ENCODE peak calls at places on chromosome 22, in eight cellular contexts. One of them, this sample, is unnamed.

GRCh38 chr22:45671783-45672563 is at the start of gene ATXN10:
- DNase-seq in dorsolateral prefrontal cortex: peak
- DNase-seq in esophagus squamous epithelium: no peak
- DNase-seq in upper lobe of right lung: peak
- DNase-seq in tibial nerve: no peak
- DNase-seq in hepatocyte: peak
- DNase-seq in WTC11: peak
- DNase-seq in HFFc6: peak
- DNase-seq in this sample: peak

GRCh38 chr22:45170001-45170466 is 6.3 kb downstream of the NUP50 start:
- DNase-seq in upper lobe of right lung: no peak
- DNase-seq in tibial nerve: no peak
- DNase-seq in dorsolateral prefrontal cortex: no peak
- DNase-seq in HFFc6: no peak
- DNase-seq in hepatocyte: no peak
- DNase-seq in esophagus squamous epithelium: no peak
- DNase-seq in WTC11: no peak
- DNase-seq in this sample: no peak

GRCh38 chr22:48796295-48797015 is 1031.2 kb downstream of the BRD1 start:
- DNase-seq in esophagus squamous epithelium: no peak
- DNase-seq in upper lobe of right lung: no peak
- DNase-seq in tibial nerve: no peak
- DNase-seq in WTC11: peak
- DNase-seq in dorsolateral prefrontal cortex: no peak
- DNase-seq in HFFc6: no peak
- DNase-seq in hepatocyte: no peak
- DNase-seq in this sample: no peak

GRCh38 chr22:28051787-28052356 is 132.8 kb upstream of the PITPNB start:
- DNase-seq in dorsolateral prefrontal cortex: peak
- DNase-seq in hepatocyte: peak
- DNase-seq in tibial nerve: peak
- DNase-seq in upper lobe of right lung: peak
- DNase-seq in esophagus squamous epithelium: no peak
- DNase-seq in WTC11: peak
- DNase-seq in HFFc6: peak
- DNase-seq in this sample: peak

GRCh38 chr22:40177738-40178416 is at the start of gene TNRC6B:
- DNase-seq in esophagus squamous epithelium: peak
- DNase-seq in HFFc6: peak
- DNase-seq in upper lobe of right lung: peak
- DNase-seq in tibial nerve: peak
- DNase-seq in WTC11: peak
- DNase-seq in dorsolateral prefrontal cortex: peak
- DNase-seq in hepatocyte: peak
- DNase-seq in this sample: peak

GRCh38 chr22:43706151-43706550 is 106.0 kb downstream of the EFCAB6 start:
- DNase-seq in hepatocyte: no peak
- DNase-seq in dorsolateral prefrontal cortex: no peak
- DNase-seq in WTC11: peak
- DNase-seq in HFFc6: no peak
- DNase-seq in tibial nerve: no peak
- DNase-seq in upper lobe of right lung: no peak
- DNase-seq in esophagus squamous epithelium: no peak
- DNase-seq in this sample: no peak

GRCh38 chr22:29385305-29385704 is 3.1 kb downstream of the AP1B1 start:
- DNase-seq in tibial nerve: no peak
- DNase-seq in esophagus squamous epithelium: no peak
- DNase-seq in upper lobe of right lung: no peak
- DNase-seq in HFFc6: no peak
- DNase-seq in hepatocyte: no peak
- DNase-seq in WTC11: no peak
- DNase-seq in dorsolateral prefrontal cortex: no peak
- DNase-seq in this sample: no peak

GRCh38 chr22:46701262-46701661 is 36.8 kb downstream of the CERK start:
- DNase-seq in upper lobe of right lung: no peak
- DNase-seq in WTC11: no peak
- DNase-seq in dorsolateral prefrontal cortex: no peak
- DNase-seq in esophagus squamous epithelium: no peak
- DNase-seq in hepatocyte: no peak
- DNase-seq in HFFc6: no peak
- DNase-seq in tibial nerve: no peak
- DNase-seq in this sample: no peak

GRCh38 chr22:39733191-39733590 is 160.4 kb downstream of the ENTHD1 start:
- DNase-seq in HFFc6: no peak
- DNase-seq in tibial nerve: no peak
- DNase-seq in hepatocyte: no peak
- DNase-seq in WTC11: no peak
- DNase-seq in dorsolateral prefrontal cortex: no peak
- DNase-seq in upper lobe of right lung: no peak
- DNase-seq in esophagus squamous epithelium: no peak
- DNase-seq in this sample: no peak

GRCh38 chr22:18148508-18148965 is 1.4 kb upstream of the USP18 start:
- DNase-seq in hepatocyte: peak
- DNase-seq in esophagus squamous epithelium: no peak
- DNase-seq in WTC11: no peak
- DNase-seq in upper lobe of right lung: peak
- DNase-seq in tibial nerve: no peak
- DNase-seq in dorsolateral prefrontal cortex: no peak
- DNase-seq in HFFc6: no peak
- DNase-seq in this sample: no peak

GRCh38 chr22:27133951-27134664 is 476.7 kb downstream of the MIAT start:
- DNase-seq in WTC11: no peak
- DNase-seq in HFFc6: peak
- DNase-seq in upper lobe of right lung: no peak
- DNase-seq in hepatocyte: peak
- DNase-seq in dorsolateral prefrontal cortex: no peak
- DNase-seq in esophagus squamous epithelium: no peak
- DNase-seq in tibial nerve: no peak
- DNase-seq in this sample: no peak

GRCh38 chr22:45617948-45618347 is 53.7 kb upstream of the ATXN10 start:
- DNase-seq in esophagus squamous epithelium: no peak
- DNase-seq in upper lobe of right lung: peak
- DNase-seq in WTC11: no peak
- DNase-seq in hepatocyte: no peak
- DNase-seq in HFFc6: no peak
- DNase-seq in tibial nerve: no peak
- DNase-seq in dorsolateral prefrontal cortex: no peak
- DNase-seq in this sample: no peak

GRCh38 chr22:45964372-45964771 is 12.6 kb downstream of the WNT7B start:
- DNase-seq in WTC11: no peak
- DNase-seq in hepatocyte: no peak
- DNase-seq in esophagus squamous epithelium: no peak
- DNase-seq in HFFc6: no peak
- DNase-seq in tibial nerve: no peak
- DNase-seq in dorsolateral prefrontal cortex: no peak
- DNase-seq in upper lobe of right lung: no peak
- DNase-seq in this sample: no peak

GRCh38 chr22:11253000-11253511 is 4274.9 kb upstream of the OR11H1 start:
- DNase-seq in tibial nerve: no peak
- DNase-seq in upper lobe of right lung: peak
- DNase-seq in esophagus squamous epithelium: no peak
- DNase-seq in dorsolateral prefrontal cortex: peak
- DNase-seq in HFFc6: no peak
- DNase-seq in hepatocyte: peak
- DNase-seq in WTC11: no peak
- DNase-seq in this sample: no peak

GRCh38 chr22:25876871-25877270 is 134.9 kb downstream of the MYO18B start:
- DNase-seq in upper lobe of right lung: no peak
- DNase-seq in hepatocyte: no peak
- DNase-seq in dorsolateral prefrontal cortex: peak
- DNase-seq in WTC11: no peak
- DNase-seq in HFFc6: no peak
- DNase-seq in tibial nerve: no peak
- DNase-seq in esophagus squamous epithelium: no peak
- DNase-seq in this sample: no peak

GRCh38 chr22:35638408-35638807 is 9.8 kb upstream of the APOL6 start:
- DNase-seq in esophagus squamous epithelium: no peak
- DNase-seq in hepatocyte: peak
- DNase-seq in tibial nerve: peak
- DNase-seq in HFFc6: peak
- DNase-seq in upper lobe of right lung: no peak
- DNase-seq in dorsolateral prefrontal cortex: peak
- DNase-seq in WTC11: no peak
- DNase-seq in this sample: no peak

GRCh38 chr22:43346521-43346929 is 3.4 kb upstream of the SCUBE1 start:
- DNase-seq in HFFc6: no peak
- DNase-seq in esophagus squamous epithelium: no peak
- DNase-seq in tibial nerve: peak
- DNase-seq in upper lobe of right lung: peak
- DNase-seq in dorsolateral prefrontal cortex: no peak
- DNase-seq in WTC11: peak
- DNase-seq in hepatocyte: peak
- DNase-seq in this sample: no peak

GRCh38 chr22:31075961-31076360 is 5.2 kb upstream of the SMTN start:
- DNase-seq in hepatocyte: peak
- DNase-seq in dorsolateral prefrontal cortex: no peak
- DNase-seq in esophagus squamous epithelium: no peak
- DNase-seq in upper lobe of right lung: peak
- DNase-seq in WTC11: no peak
- DNase-seq in HFFc6: no peak
- DNase-seq in tibial nerve: peak
- DNase-seq in this sample: no peak

GRCh38 chr22:43060213-43060612 is 29.0 kb downstream of the TTLL1 start:
- DNase-seq in WTC11: peak
- DNase-seq in esophagus squamous epithelium: no peak
- DNase-seq in upper lobe of right lung: no peak
- DNase-seq in HFFc6: no peak
- DNase-seq in tibial nerve: no peak
- DNase-seq in dorsolateral prefrontal cortex: no peak
- DNase-seq in hepatocyte: peak
- DNase-seq in this sample: no peak

GRCh38 chr22:35266277-35266676 is 9.0 kb downstream of the HMGXB4 start:
- DNase-seq in esophagus squamous epithelium: no peak
- DNase-seq in dorsolateral prefrontal cortex: no peak
- DNase-seq in HFFc6: no peak
- DNase-seq in WTC11: no peak
- DNase-seq in hepatocyte: no peak
- DNase-seq in tibial nerve: no peak
- DNase-seq in upper lobe of right lung: no peak
- DNase-seq in this sample: no peak

GRCh38 chr22:27111796-27112195 is 454.4 kb downstream of the MIAT start:
- DNase-seq in esophagus squamous epithelium: no peak
- DNase-seq in hepatocyte: no peak
- DNase-seq in tibial nerve: no peak
- DNase-seq in dorsolateral prefrontal cortex: no peak
- DNase-seq in upper lobe of right lung: no peak
- DNase-seq in HFFc6: no peak
- DNase-seq in WTC11: no peak
- DNase-seq in this sample: no peak

GRCh38 chr22:34851918-34852662 is 213.9 kb upstream of the ISX start:
- DNase-seq in hepatocyte: no peak
- DNase-seq in upper lobe of right lung: no peak
- DNase-seq in WTC11: no peak
- DNase-seq in esophagus squamous epithelium: no peak
- DNase-seq in tibial nerve: no peak
- DNase-seq in HFFc6: no peak
- DNase-seq in dorsolateral prefrontal cortex: no peak
- DNase-seq in this sample: no peak

GRCh38 chr22:42114721-42115120 is 15.9 kb downstream of the CYP2D6 start:
- DNase-seq in upper lobe of right lung: no peak
- DNase-seq in WTC11: peak
- DNase-seq in hepatocyte: peak
- DNase-seq in HFFc6: peak
- DNase-seq in esophagus squamous epithelium: no peak
- DNase-seq in dorsolateral prefrontal cortex: no peak
- DNase-seq in tibial nerve: no peak
- DNase-seq in this sample: no peak

GRCh38 chr22:50193621-50194020 is 7.2 kb upstream of the SELENOO start:
- DNase-seq in upper lobe of right lung: no peak
- DNase-seq in WTC11: no peak
- DNase-seq in hepatocyte: no peak
- DNase-seq in esophagus squamous epithelium: no peak
- DNase-seq in HFFc6: no peak
- DNase-seq in tibial nerve: no peak
- DNase-seq in dorsolateral prefrontal cortex: no peak
- DNase-seq in this sample: no peak
- TF ChIP-seq CTCF in upper lobe of right lung: no peak
- TF ChIP-seq CTCF in WTC11: no peak
- TF ChIP-seq CTCF in hepatocyte: no peak
- TF ChIP-seq CTCF in esophagus squamous epithelium: no peak
- TF ChIP-seq CTCF in HFFc6: no peak
- TF ChIP-seq CTCF in tibial nerve: no peak
- TF ChIP-seq CTCF in dorsolateral prefrontal cortex: no peak
- TF ChIP-seq CTCF in this sample: no peak

GRCh38 chr22:37549704-37550059 is 10.6 kb upstream of the CDC42EP1 start:
- DNase-seq in HFFc6: peak
- DNase-seq in hepatocyte: peak
- DNase-seq in upper lobe of right lung: peak
- DNase-seq in esophagus squamous epithelium: no peak
- DNase-seq in tibial nerve: no peak
- DNase-seq in dorsolateral prefrontal cortex: peak
- DNase-seq in WTC11: no peak
- DNase-seq in this sample: no peak

GRCh38 chr22:37544955-37545702 is 15.2 kb upstream of the CDC42EP1 start:
- DNase-seq in tibial nerve: no peak
- DNase-seq in WTC11: peak
- DNase-seq in HFFc6: peak
- DNase-seq in hepatocyte: peak
- DNase-seq in upper lobe of right lung: peak
- DNase-seq in dorsolateral prefrontal cortex: no peak
- DNase-seq in esophagus squamous epithelium: no peak
- DNase-seq in this sample: peak

GRCh38 chr22:37547249-37547741 is 13.0 kb upstream of the CDC42EP1 start:
- DNase-seq in esophagus squamous epithelium: no peak
- DNase-seq in hepatocyte: no peak
- DNase-seq in HFFc6: no peak
- DNase-seq in upper lobe of right lung: no peak
- DNase-seq in dorsolateral prefrontal cortex: no peak
- DNase-seq in WTC11: no peak
- DNase-seq in tibial nerve: no peak
- DNase-seq in this sample: no peak

GRCh38 chr22:37545703-37546435 is 14.4 kb upstream of the CDC42EP1 start:
- DNase-seq in hepatocyte: peak
- DNase-seq in WTC11: peak
- DNase-seq in upper lobe of right lung: peak
- DNase-seq in dorsolateral prefrontal cortex: no peak
- DNase-seq in tibial nerve: peak
- DNase-seq in HFFc6: peak
- DNase-seq in esophagus squamous epithelium: no peak
- DNase-seq in this sample: peak

GRCh38 chr22:37546436-37547248 is 13.6 kb upstream of the CDC42EP1 start:
- DNase-seq in hepatocyte: no peak
- DNase-seq in HFFc6: peak
- DNase-seq in esophagus squamous epithelium: no peak
- DNase-seq in WTC11: peak
- DNase-seq in tibial nerve: no peak
- DNase-seq in dorsolateral prefrontal cortex: peak
- DNase-seq in upper lobe of right lung: peak
- DNase-seq in this sample: no peak
- TF ChIP-seq CTCF in hepatocyte: peak
- TF ChIP-seq CTCF in HFFc6: peak
- TF ChIP-seq CTCF in esophagus squamous epithelium: no peak
- TF ChIP-seq CTCF in WTC11: no peak
- TF ChIP-seq CTCF in tibial nerve: peak
- TF ChIP-seq CTCF in dorsolateral prefrontal cortex: no peak
- TF ChIP-seq CTCF in upper lobe of right lung: peak
- TF ChIP-seq CTCF in this sample: no peak

GRCh38 chr22:20803696-20804324 is 29.9 kb downstream of the SERPIND1 start:
- DNase-seq in esophagus squamous epithelium: no peak
- DNase-seq in tibial nerve: no peak
- DNase-seq in dorsolateral prefrontal cortex: peak
- DNase-seq in hepatocyte: peak
- DNase-seq in WTC11: peak
- DNase-seq in HFFc6: peak
- DNase-seq in upper lobe of right lung: no peak
- DNase-seq in this sample: no peak
- TF ChIP-seq CTCF in esophagus squamous epithelium: no peak
- TF ChIP-seq CTCF in tibial nerve: peak
- TF ChIP-seq CTCF in dorsolateral prefrontal cortex: peak
- TF ChIP-seq CTCF in hepatocyte: peak
- TF ChIP-seq CTCF in WTC11: peak
- TF ChIP-seq CTCF in HFFc6: peak
- TF ChIP-seq CTCF in upper lobe of right lung: peak
- TF ChIP-seq CTCF in this sample: no peak

GRCh38 chr22:16774911-16775529 is 50.2 kb downstream of the XKR3 start:
- DNase-seq in WTC11: no peak
- DNase-seq in HFFc6: no peak
- DNase-seq in upper lobe of right lung: no peak
- DNase-seq in hepatocyte: no peak
- DNase-seq in dorsolateral prefrontal cortex: no peak
- DNase-seq in tibial nerve: no peak
- DNase-seq in esophagus squamous epithelium: no peak
- DNase-seq in this sample: no peak
- TF ChIP-seq CTCF in WTC11: no peak
- TF ChIP-seq CTCF in HFFc6: no peak
- TF ChIP-seq CTCF in upper lobe of right lung: no peak
- TF ChIP-seq CTCF in hepatocyte: no peak
- TF ChIP-seq CTCF in dorsolateral prefrontal cortex: no peak
- TF ChIP-seq CTCF in tibial nerve: no peak
- TF ChIP-seq CTCF in esophagus squamous epithelium: no peak
- TF ChIP-seq CTCF in this sample: no peak